ENCODE peak calls at places on chromosome 11, in five cellular contexts. D is keratinocyte, L is HCT116, F is choroid plexus epithelial cell, Z is bronchial epithelial cell. E is an unnamed sample.

GRCh38 chr11:75261474-75261847 is 20.9 kb downstream of the TPBGL start:
- DNase-seq in F (no peak), D (no peak), L (no peak), Z (no peak), E (no peak)

GRCh38 chr11:8726395-8726794 is 43.8 kb downstream of the RPL27A start:
- DNase-seq in D (no peak), L (no peak), F (no peak), Z (no peak), E (no peak)

GRCh38 chr11:12961615-12962014 is 47.5 kb upstream of the RASSF10 start:
- DNase-seq in Z (no peak), F (peak), D (no peak), L (no peak), E (peak)

GRCh38 chr11:118644496-118644895 is 35.0 kb downstream of the TREH start:
- DNase-seq in F (no peak), Z (no peak), L (no peak), D (no peak), E (no peak)

GRCh38 chr11:79269923-79270322 is 170.9 kb downstream of the TENM4 start:
- DNase-seq in Z (no peak), L (no peak), D (no peak), F (no peak), E (no peak)

GRCh38 chr11:20631525-20632168 is 32.2 kb downstream of the SLC6A5 start:
- DNase-seq in Z (peak), D (no peak), L (no peak), F (no peak), E (no peak)

GRCh38 chr11:110128161-110128560 is 35.0 kb downstream of the ZC3H12C start:
- DNase-seq in Z (no peak), L (no peak), F (peak), D (no peak), E (peak)

GRCh38 chr11:75775056-75775455 is 6.5 kb downstream of the DGAT2 start:
- DNase-seq in Z (no peak), F (no peak), D (no peak), L (no peak), E (no peak)

GRCh38 chr11:2929880-2930704 is 872 bp upstream of the PHLDA2 start:
- DNase-seq in F (peak), D (no peak), Z (peak), L (peak), E (peak)

GRCh38 chr11:3835100-3835485 is 5.7 kb downstream of the RHOG start:
- DNase-seq in Z (peak), L (no peak), D (no peak), F (peak), E (no peak)

GRCh38 chr11:26247340-26247739 is 84.6 kb upstream of the ANO3 start:
- DNase-seq in L (no peak), F (no peak), D (no peak), Z (peak), E (peak)

GRCh38 chr11:1875093-1875785 is 16.5 kb downstream of the PRR33 start:
- DNase-seq in F (no peak), Z (no peak), D (no peak), L (no peak), E (no peak)

GRCh38 chr11:128351168-128351567 is 236.2 kb downstream of the ETS1 start:
- DNase-seq in F (no peak), D (no peak), Z (no peak), L (no peak), E (no peak)

DNA sequence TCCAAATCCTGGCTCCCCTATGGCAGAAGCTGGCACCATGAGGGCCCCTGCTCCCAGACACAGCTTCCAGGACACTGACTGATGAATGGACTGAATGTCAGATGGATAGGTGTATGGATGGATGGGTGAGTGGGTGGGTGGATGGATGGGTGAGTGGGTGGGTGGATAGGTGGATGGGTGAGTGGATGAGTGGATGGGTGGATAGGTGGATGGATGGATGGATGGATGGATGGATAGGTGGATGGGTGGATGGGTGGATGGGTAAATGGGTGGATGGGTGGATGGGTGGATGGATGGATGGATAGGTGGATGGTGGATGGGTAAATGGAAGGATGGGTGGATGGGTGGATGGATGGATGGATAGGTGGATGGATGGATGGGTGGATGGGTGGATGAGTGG is 4.3 kb downstream of the FGF3 start:
- DNase-seq in F (no peak), Z (no peak), D (no peak), L (no peak), E (no peak)
- TF ChIP-seq CTCF in F (no peak), Z (no peak), D (no peak), L (no peak), E (no peak)

GRCh38 chr11:71349627-71350026 is 97.2 kb upstream of the SHANK2 start:
- DNase-seq in L (no peak), F (no peak), D (no peak), Z (no peak), E (no peak)

GRCh38 chr11:71354394-71355105 is 93.6 kb downstream of the DHCR7 start:
- DNase-seq in D (no peak), F (no peak), Z (no peak), L (no peak), E (no peak)

GRCh38 chr11:71355266-71355665 is 92.9 kb downstream of the DHCR7 start:
- DNase-seq in Z (peak), F (peak), L (no peak), D (no peak), E (peak)

GRCh38 chr11:71352748-71353147 is 95.4 kb downstream of the DHCR7 start:
- DNase-seq in D (no peak), L (no peak), Z (no peak), F (no peak), E (no peak)

DNA sequence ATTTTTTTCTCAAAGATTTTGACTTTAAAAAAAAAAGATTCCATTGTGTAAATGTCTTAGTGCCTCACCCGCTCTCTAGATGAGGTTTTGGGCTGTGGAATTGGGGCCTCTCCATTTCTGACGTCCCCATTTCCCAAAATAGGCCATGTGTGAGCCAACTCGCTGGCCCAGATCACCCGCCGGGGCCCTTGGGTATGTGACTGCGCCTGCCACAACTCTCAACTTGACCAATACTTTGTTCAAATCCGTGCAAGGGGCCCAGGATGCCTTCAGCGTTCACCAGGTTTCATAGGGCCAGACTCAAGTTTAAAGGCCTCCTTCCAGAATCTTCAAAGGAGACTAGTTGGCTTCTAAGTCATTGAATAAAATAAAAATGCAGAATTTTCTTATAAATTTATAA is 96.0 kb downstream of the DHCR7 start:
- DNase-seq in L (no peak), F (no peak), D (no peak), Z (no peak), E (no peak)
- H3K4me3 ChIP-seq in L (no peak), F (no peak), D (no peak), Z (no peak), E (no peak)

GRCh38 chr11:86781546-86781945 is 18.8 kb upstream of the PRSS23 start:
- DNase-seq in F (no peak), D (no peak), Z (no peak), L (no peak), E (no peak)
- TF ChIP-seq CTCF in F (no peak), D (no peak), Z (no peak), L (peak), E (no peak)

DNA sequence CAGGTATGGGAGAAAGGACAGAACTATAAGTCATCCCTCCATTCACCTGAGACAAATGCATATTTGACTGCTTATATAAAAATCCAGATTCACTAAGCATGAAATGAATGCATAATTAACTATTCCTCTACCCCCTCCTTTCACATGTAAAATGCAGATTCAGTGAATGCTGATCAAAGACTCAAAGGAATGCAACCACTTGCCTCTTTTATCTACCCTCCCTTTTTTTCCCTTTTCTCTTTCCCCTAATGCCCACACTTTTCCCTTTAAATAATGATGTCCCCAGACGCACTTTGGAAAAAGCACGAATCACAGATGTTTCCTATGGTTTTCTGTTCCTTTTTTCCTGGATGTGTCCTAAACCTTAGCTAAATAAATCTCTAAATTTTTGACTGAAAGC is 4.5 kb upstream of the PLAAT4 start:
- DNase-seq in L (no peak), D (no peak), Z (no peak), F (no peak), E (no peak)
- H3K4me3 ChIP-seq in L (no peak), D (no peak), Z (no peak), F (no peak), E (no peak)

GRCh38 chr11:124108158-124108557 is 7.1 kb upstream of the VWA5A start:
- DNase-seq in L (peak), D (no peak), Z (peak), F (peak), E (peak)
- TF ChIP-seq CTCF in L (peak), D (peak), Z (peak), F (peak), E (peak)

GRCh38 chr11:66112640-66113098 is 42.6 kb downstream of the PACS1 start:
- DNase-seq in Z (peak), F (peak), D (no peak), L (no peak), E (peak)
- H3K4me3 ChIP-seq in Z (no peak), F (no peak), D (no peak), L (peak), E (no peak)

GRCh38 chr11:32390712-32391111 is 44.6 kb downstream of the WT1 start:
- DNase-seq in Z (no peak), F (no peak), D (no peak), L (no peak), E (no peak)
- TF ChIP-seq CTCF in Z (no peak), F (no peak), D (no peak), L (no peak), E (no peak)

GRCh38 chr11:9840460-9841004 is 176.7 kb downstream of the SWAP70 start:
- DNase-seq in D (no peak), L (no peak), Z (no peak), F (peak), E (no peak)
- H3K4me3 ChIP-seq in D (no peak), L (no peak), Z (no peak), F (no peak), E (no peak)